ENCODE peak calls at places on chromosome 22, in four cellular contexts. One of them, this sample, is unnamed.

GRCh38 chr22:39462443-39463147 is 5.8 kb downstream of the MGAT3 start:
- DNase-seq in HL-60: no peak
- DNase-seq in GM12878: peak
- DNase-seq in K562: peak
- DNase-seq in this sample: no peak

GRCh38 chr22:38519453-38520250 is 13.5 kb upstream of the DDX17 start:
- DNase-seq in HL-60: no peak
- DNase-seq in GM12878: no peak
- DNase-seq in K562: no peak
- DNase-seq in this sample: no peak

GRCh38 chr22:48496987-48497650 is 1330.6 kb downstream of the BRD1 start:
- DNase-seq in HL-60: no peak
- DNase-seq in GM12878: no peak
- DNase-seq in K562: no peak
- DNase-seq in this sample: no peak

GRCh38 chr22:23233746-23234408 is 53.6 kb downstream of the BCR start:
- DNase-seq in HL-60: no peak
- DNase-seq in GM12878: no peak
- DNase-seq in K562: peak
- DNase-seq in this sample: no peak

GRCh38 chr22:28989484-28989883 is 72.1 kb downstream of the C22orf31 start:
- DNase-seq in HL-60: no peak
- DNase-seq in GM12878: no peak
- DNase-seq in K562: no peak
- DNase-seq in this sample: no peak

GRCh38 chr22:48047722-48048500 is 1285.5 kb downstream of the TBC1D22A start:
- DNase-seq in HL-60: no peak
- DNase-seq in GM12878: no peak
- DNase-seq in K562: no peak
- DNase-seq in this sample: no peak

GRCh38 chr22:26461188-26461810 is 22.3 kb downstream of the HPS4 start:
- DNase-seq in HL-60: no peak
- DNase-seq in GM12878: no peak
- DNase-seq in K562: peak
- DNase-seq in this sample: peak

GRCh38 chr22:30891443-30891755 is 77.2 kb downstream of the MORC2 start:
- DNase-seq in HL-60: no peak
- DNase-seq in GM12878: no peak
- DNase-seq in K562: no peak
- DNase-seq in this sample: no peak

GRCh38 chr22:46150615-46151423 is 493 bp downstream of the PPARA start:
- DNase-seq in HL-60: no peak
- DNase-seq in GM12878: no peak
- DNase-seq in K562: peak
- DNase-seq in this sample: peak

GRCh38 chr22:41217553-41218157 is 12.5 kb downstream of the L3MBTL2 start:
- DNase-seq in HL-60: peak
- DNase-seq in GM12878: no peak
- DNase-seq in K562: no peak
- DNase-seq in this sample: peak

GRCh38 chr22:42368379-42369249 is 63.6 kb downstream of the NFAM1 start:
- DNase-seq in HL-60: peak
- DNase-seq in GM12878: no peak
- DNase-seq in K562: peak
- DNase-seq in this sample: no peak

GRCh38 chr22:21611210-21611977 is 18.4 kb downstream of the YDJC start:
- DNase-seq in HL-60: no peak
- DNase-seq in GM12878: no peak
- DNase-seq in K562: peak
- DNase-seq in this sample: no peak

GRCh38 chr22:23892626-23893445 is 1.3 kb upstream of the MIF start:
- DNase-seq in HL-60: no peak
- DNase-seq in GM12878: no peak
- DNase-seq in K562: no peak
- DNase-seq in this sample: no peak

GRCh38 chr22:50678651-50679521 is 6.3 kb downstream of the SHANK3 start:
- DNase-seq in HL-60: no peak
- DNase-seq in GM12878: no peak
- DNase-seq in K562: no peak
- DNase-seq in this sample: no peak

GRCh38 chr22:50325444-50326224 is 1.2 kb downstream of the DENND6B start:
- DNase-seq in HL-60: no peak
- DNase-seq in GM12878: no peak
- DNase-seq in K562: no peak
- DNase-seq in this sample: no peak

GRCh38 chr22:40463017-40463631 is 92.7 kb downstream of the SGSM3 start:
- DNase-seq in HL-60: no peak
- DNase-seq in GM12878: peak
- DNase-seq in K562: no peak
- DNase-seq in this sample: no peak

GRCh38 chr22:25388415-25388814 is 169.0 kb downstream of the CRYBB2 start:
- DNase-seq in HL-60: no peak
- DNase-seq in GM12878: no peak
- DNase-seq in K562: no peak
- DNase-seq in this sample: no peak

GRCh38 chr22:42074153-42074750 is at the start of gene PHETA2:
- DNase-seq in HL-60: no peak
- DNase-seq in GM12878: no peak
- DNase-seq in K562: no peak
- DNase-seq in this sample: no peak

GRCh38 chr22:48473202-48473601 is 1354.5 kb downstream of the BRD1 start:
- DNase-seq in HL-60: no peak
- DNase-seq in GM12878: no peak
- DNase-seq in K562: no peak
- DNase-seq in this sample: no peak

GRCh38 chr22:16957781-16958180 is 50.2 kb downstream of the GAB4 start:
- DNase-seq in HL-60: no peak
- DNase-seq in GM12878: no peak
- DNase-seq in K562: peak
- DNase-seq in this sample: no peak
- TF ChIP-seq SPI1 in HL-60: no peak
- TF ChIP-seq SPI1 in GM12878: no peak
- TF ChIP-seq SPI1 in K562: no peak
- TF ChIP-seq SPI1 in this sample: no peak

DNA sequence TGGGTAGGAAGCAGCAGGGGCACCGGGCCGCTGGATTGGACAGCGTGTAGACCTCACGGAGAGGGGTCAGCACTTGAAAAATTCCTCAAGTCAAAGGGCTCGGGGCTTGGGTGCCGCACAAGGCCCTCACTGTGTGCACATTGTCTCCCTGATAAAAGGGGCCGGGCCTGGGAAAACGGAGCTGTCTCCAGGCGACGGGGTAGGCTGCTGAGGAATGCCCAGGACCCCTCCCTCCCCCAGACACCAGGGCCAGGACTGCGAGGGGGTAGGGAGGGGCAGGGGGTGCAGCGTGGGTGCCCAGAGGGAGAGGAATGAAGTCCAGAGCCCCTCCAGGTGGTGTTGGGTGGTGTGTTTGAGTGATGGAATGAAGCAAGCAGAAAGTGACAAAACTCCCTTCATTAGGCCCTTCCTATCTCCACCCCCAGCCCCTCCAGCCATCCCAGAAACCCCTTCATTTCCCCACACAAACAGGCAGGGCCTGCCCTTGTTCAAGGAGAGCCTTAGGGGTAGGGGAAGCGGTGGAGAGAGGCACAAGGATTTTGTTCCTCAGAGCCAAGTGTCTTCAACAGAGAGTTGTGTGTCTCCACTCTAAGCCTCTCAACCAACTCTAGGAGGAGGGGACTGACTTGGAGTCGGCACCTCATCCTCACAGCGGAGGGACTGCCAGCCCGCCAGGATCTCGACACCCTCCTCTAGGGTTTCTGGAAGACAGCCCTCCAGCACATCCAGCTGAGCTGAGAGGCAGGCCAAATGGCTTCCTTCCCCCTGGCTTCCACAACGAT is 63.9 kb downstream of the SYN3 start:
- DNase-seq in HL-60: no peak
- DNase-seq in GM12878: no peak
- DNase-seq in K562: no peak
- DNase-seq in this sample: no peak
- TF ChIP-seq SPI1 in HL-60: no peak
- TF ChIP-seq SPI1 in GM12878: no peak
- TF ChIP-seq SPI1 in K562: no peak
- TF ChIP-seq SPI1 in this sample: no peak

DNA sequence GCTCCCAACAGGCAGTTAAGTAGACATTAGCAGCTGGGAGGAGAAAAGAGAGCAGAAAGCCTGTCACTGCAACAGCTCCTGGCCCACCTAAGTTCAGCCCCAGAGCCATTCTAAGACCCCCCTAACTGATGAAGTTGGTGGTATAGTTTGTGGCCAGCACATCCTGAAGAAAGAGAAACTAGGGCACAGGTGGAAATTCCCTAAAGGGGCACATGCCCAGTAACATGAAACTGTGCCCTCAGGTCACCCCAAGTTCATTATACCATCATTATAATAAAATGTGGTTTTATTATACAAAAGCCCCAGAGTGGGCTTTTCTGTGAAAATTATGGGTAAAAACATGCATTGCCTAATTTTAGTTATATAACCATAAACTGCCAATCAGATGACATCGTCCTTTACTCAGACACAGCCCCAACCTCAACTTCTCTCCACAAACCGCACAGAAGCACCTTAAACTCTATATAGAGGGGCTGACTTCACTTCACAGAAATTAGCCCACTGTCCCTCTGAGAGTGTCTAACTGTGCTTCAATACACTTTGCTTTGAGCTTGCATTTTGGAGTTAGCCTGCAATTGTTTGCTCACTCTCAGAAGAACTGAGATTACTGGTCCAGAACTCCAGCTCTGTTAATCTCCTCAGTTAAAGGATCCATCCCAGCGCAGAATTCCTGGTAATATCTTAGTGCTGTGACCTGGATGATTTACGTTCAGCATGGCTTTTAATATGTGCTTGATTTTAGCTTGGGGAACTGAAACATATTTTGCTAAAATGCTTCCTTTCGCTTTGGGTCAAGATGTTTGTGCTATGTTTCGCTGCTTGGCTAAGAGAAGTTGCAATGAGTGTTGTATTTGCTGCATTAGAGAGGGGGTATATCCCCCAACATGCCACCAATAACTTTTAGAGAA is 1.8 kb upstream of the APOL3 start:
- DNase-seq in HL-60: no peak
- DNase-seq in GM12878: peak
- DNase-seq in K562: no peak
- DNase-seq in this sample: no peak
- TF ChIP-seq SPI1 in HL-60: no peak
- TF ChIP-seq SPI1 in GM12878: peak
- TF ChIP-seq SPI1 in K562: no peak
- TF ChIP-seq SPI1 in this sample: peak

DNA sequence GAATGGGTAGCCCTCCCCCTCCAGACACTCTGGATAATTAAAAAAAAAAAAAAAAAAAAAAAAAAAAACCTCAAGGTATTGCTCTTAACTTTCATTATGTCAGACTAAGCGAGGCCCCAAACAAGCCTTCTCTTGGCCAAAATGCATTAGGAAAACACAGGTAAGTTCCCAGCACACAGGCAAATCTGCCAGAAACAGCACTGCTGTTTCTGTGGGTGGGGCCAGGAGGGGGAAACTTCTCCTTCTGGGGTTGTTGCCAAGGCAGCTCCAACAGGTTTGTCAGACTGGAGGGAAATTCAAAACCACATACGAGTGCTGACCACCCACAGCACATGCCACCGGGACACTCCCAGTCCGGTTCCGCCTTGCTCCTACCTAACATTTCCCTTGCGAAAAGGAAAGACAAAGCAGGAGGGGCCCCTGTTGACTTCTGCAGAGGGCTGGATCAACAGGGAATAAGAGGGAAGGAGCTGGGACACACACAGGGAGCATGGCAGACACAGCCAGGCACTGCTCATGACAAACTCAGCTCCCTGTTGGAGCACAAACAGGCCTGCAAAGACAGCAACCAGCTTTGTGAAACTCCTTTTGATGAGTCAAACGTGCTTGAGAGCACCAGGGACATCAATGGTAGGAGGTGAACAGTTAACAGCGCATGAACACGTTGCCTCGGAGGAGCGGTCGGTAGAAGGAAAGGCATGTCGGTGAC is 55.0 kb downstream of the MYH9 start:
- DNase-seq in HL-60: peak
- DNase-seq in GM12878: peak
- DNase-seq in K562: no peak
- DNase-seq in this sample: no peak
- TF ChIP-seq SPI1 in HL-60: no peak
- TF ChIP-seq SPI1 in GM12878: no peak
- TF ChIP-seq SPI1 in K562: no peak
- TF ChIP-seq SPI1 in this sample: no peak

This sample was measured in GM12891.